ENCODE peak calls at places on chromosomes 5 and 9, in four cellular contexts. H is K562, M is GM12878, F is HepG2. S is an unnamed sample.

GRCh38 chr9:115373000-115373709 is 255.2 kb upstream of the TNC start:
- DNase-seq in M (peak; percentile 16), F (peak; percentile 35), H (no peak), S (no peak)

GRCh38 chr5:129135633-129136032 is 41.1 kb downstream of the ISOC1 start:
- DNase-seq in H (peak; percentile 53), M (no peak), F (peak; percentile 21), S (peak; percentile 15)

GRCh38 chr9:89149726-89150125 is 28.9 kb downstream of the SHC3 start:
- DNase-seq in F (no peak), H (no peak), M (no peak), S (no peak)

GRCh38 chr5:50975840-50976239 is 309.4 kb downstream of the PARP8 start:
- DNase-seq in M (no peak), H (no peak), F (no peak), S (no peak)

GRCh38 chr5:96113170-96113939 is 151.7 kb upstream of the ELL2 start:
- DNase-seq in M (no peak), H (no peak), F (no peak), S (no peak)

GRCh38 chr5:179229331-179229761 is 115.9 kb downstream of the ADAMTS2 start:
- DNase-seq in M (no peak), F (no peak), H (no peak), S (peak; percentile 7)

GRCh38 chr9:114344188-114344566 is 14.5 kb downstream of the ORM2 start:
- DNase-seq in H (no peak), F (no peak), M (no peak), S (no peak)

GRCh38 chr5:87405472-87406155 is 7.1 kb downstream of the CCNH start:
- DNase-seq in F (no peak), H (no peak), M (no peak), S (no peak)

GRCh38 chr5:140075371-140075770 is 32.3 kb upstream of the NRG2 start:
- DNase-seq in F (no peak), H (no peak), M (no peak), S (no peak)

GRCh38 chr9:106964329-106964728 is 101.4 kb downstream of the ZNF462 start:
- DNase-seq in H (no peak), F (no peak), M (peak; percentile 44), S (no peak)

GRCh38 chr5:157821822-157822622 is 36.9 kb downstream of the CLINT1 start:
- DNase-seq in H (no peak), M (no peak), F (peak; percentile 35), S (no peak)

GRCh38 chr9:71363286-71363961 is 242.0 kb upstream of the TRPM3 start:
- DNase-seq in M (no peak), H (no peak), F (no peak), S (no peak)

GRCh38 chr5:84494453-84494852 is 109.8 kb upstream of the EDIL3 start:
- DNase-seq in H (no peak), M (no peak), F (no peak), S (no peak)

GRCh38 chr9:69433968-69434367 is 109.0 kb downstream of the ENTREP1 start:
- DNase-seq in H (no peak), F (no peak), M (no peak), S (no peak)

GRCh38 chr5:73311291-73312110 is 137.1 kb downstream of the FOXD1 start:
- DNase-seq in H (no peak), F (no peak), M (no peak), S (peak; percentile 34)

GRCh38 chr9:72309366-72310133 is 55.5 kb downstream of the ZFAND5 start:
- DNase-seq in H (no peak), M (no peak), F (no peak), S (no peak)

GRCh38 chr9:80649001-80649420 is 1040.3 kb downstream of the TLE1 start:
- DNase-seq in H (no peak), F (no peak), M (no peak), S (no peak)

GRCh38 chr5:170651902-170652301 is 131.6 kb upstream of the GABRP start:
- DNase-seq in H (no peak), M (no peak), F (no peak), S (no peak)

GRCh38 chr9:100472725-100473261 is at the start of gene TMEFF1:
- DNase-seq in H (peak; percentile 75), M (no peak), F (peak; percentile 30), S (peak; percentile 87)

GRCh38 chr9:21580636-21581353 is 98.7 kb upstream of the IFNE start:
- DNase-seq in M (no peak), F (no peak), H (no peak), S (no peak)

GRCh38 chr9:80146466-80146865 is 574.7 kb downstream of the TLE4 start:
- DNase-seq in F (no peak), M (no peak), H (no peak), S (no peak)

GRCh38 chr5:10243660-10244240 is 5.9 kb downstream of the ATPSCKMT start:
- DNase-seq in F (no peak), M (no peak), H (no peak), S (no peak)

GRCh38 chr9:122810306-122810946 is 10.5 kb downstream of the OR1K1 start:
- DNase-seq in M (peak; percentile 43), F (peak; percentile 75), H (peak; percentile 87), S (peak; percentile 81)

GRCh38 chr9:121876212-121876611 is 216.9 kb downstream of the TTLL11 start:
- DNase-seq in M (no peak), H (no peak), F (no peak), S (no peak)

GRCh38 chr5:15524712-15525111 is 24.7 kb downstream of the FBXL7 start:
- DNase-seq in M (no peak), F (no peak), H (no peak), S (no peak)

GRCh38 chr5:72379936-72380335 is 59.8 kb downstream of the PTCD2 start:
- DNase-seq in F (no peak), H (no peak), M (no peak), S (no peak)

GRCh38 chr9:113588242-113588810 is 124.8 kb downstream of the RGS3 start:
- DNase-seq in H (no peak), M (no peak), F (no peak), S (no peak)

GRCh38 chr5:126503602-126504104 is 80.4 kb downstream of the GRAMD2B start:
- DNase-seq in M (no peak), H (no peak), F (no peak), S (no peak)

GRCh38 chr9:124045076-124045829 is 33.7 kb downstream of the LHX2 start:
- DNase-seq in H (peak; percentile 36), F (no peak), M (no peak), S (peak; percentile 39)

GRCh38 chr5:169942181-169942580 is 38.1 kb downstream of the INSYN2B start:
- DNase-seq in H (no peak), M (no peak), F (no peak), S (no peak)

GRCh38 chr5:88094403-88094802 is 174.2 kb downstream of the TMEM161B start:
- DNase-seq in H (no peak), F (no peak), M (no peak), S (no peak)

GRCh38 chr5:112594060-112594850 is 143.4 kb upstream of the APC start:
- DNase-seq in F (no peak), M (no peak), H (no peak), S (no peak)

GRCh38 chr9:134290603-134291451 is 35.4 kb upstream of the RXRA start:
- DNase-seq in F (no peak), H (no peak), M (no peak), S (no peak)

GRCh38 chr5:151740958-151741373 is 17.5 kb downstream of the ATOX1 start:
- DNase-seq in F (no peak), M (no peak), H (no peak), S (no peak)

GRCh38 chr5:151740336-151740942 is 18.0 kb downstream of the ATOX1 start:
- DNase-seq in M (no peak), F (peak; percentile 30), H (peak; percentile 78), S (peak; percentile 56)

GRCh38 chr5:151738125-151738848 is 20.1 kb downstream of the ATOX1 start:
- DNase-seq in M (no peak), F (no peak), H (no peak), S (no peak)

GRCh38 chr5:151739939-151740335 is 18.5 kb downstream of the ATOX1 start:
- DNase-seq in M (no peak), F (no peak), H (no peak), S (no peak)

GRCh38 chr5:151739395-151739794 is 19.0 kb downstream of the ATOX1 start:
- DNase-seq in H (no peak), F (no peak), M (no peak), S (peak; percentile 18)
- TF ChIP-seq NR2C2 in H (no peak), F (no peak), M (no peak), S (no peak)

DNA sequence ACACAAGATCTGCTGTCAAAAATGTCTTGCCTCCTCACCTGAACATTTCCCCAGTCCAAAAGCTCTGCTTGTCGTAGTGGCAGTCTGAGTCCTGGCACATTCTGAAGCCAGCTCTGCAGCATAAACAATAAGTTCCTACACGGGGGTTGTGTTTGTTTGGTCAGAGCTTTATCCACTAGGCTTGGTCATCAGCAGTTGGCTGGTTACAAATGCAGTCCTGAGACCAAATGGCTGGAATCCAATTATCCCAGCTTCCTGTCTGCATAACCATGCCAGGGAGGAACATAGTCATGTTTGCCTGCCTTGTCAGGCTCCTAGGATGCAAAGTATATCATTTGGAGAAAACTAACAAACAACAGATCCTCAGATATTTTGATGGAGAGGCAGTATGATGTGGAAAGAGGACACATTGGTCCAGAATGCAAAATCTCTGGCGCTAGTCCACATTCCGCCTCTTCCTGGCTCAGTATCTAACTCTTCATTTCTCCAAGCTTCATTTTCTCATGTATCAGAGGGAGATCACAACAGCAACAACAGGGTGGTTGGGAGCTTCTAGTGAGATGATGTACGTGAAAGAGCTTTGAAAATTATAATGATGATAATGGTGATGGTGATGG is 85.8 kb downstream of the FBXO38 start:
- DNase-seq in H (no peak), M (no peak), F (no peak), S (no peak)
- TF ChIP-seq NR2C2 in H (no peak), M (no peak), F (no peak), S (no peak)

GRCh38 chr5:141528401-141528984 is 39.6 kb downstream of the PCDHGC5 start:
- DNase-seq in M (no peak), H (no peak), F (no peak), S (no peak)
- TF ChIP-seq NR2C2 in M (no peak), H (no peak), F (no peak), S (no peak)

GRCh38 chr5:122864842-122865241 is 19.4 kb downstream of the SNX24 start:
- DNase-seq in H (no peak), F (no peak), M (no peak), S (no peak)
- TF ChIP-seq NR2C2 in H (no peak), F (no peak), M (no peak), S (no peak)

GRCh38 chr9:129126789-129127618 is 15.8 kb downstream of the PTPA start:
- DNase-seq in M (no peak), F (no peak), H (no peak), S (peak; percentile 43)

GRCh38 chr9:129122133-129122532 is 10.9 kb downstream of the PTPA start:
- DNase-seq in H (no peak), F (no peak), M (no peak), S (no peak)

GRCh38 chr9:129128689-129129088 is 17.5 kb downstream of the PTPA start:
- DNase-seq in F (no peak), M (no peak), H (no peak), S (no peak)

GRCh38 chr9:129124507-129125069 is 13.4 kb downstream of the PTPA start:
- DNase-seq in F (no peak), H (peak; percentile 51), M (no peak), S (no peak)

DNA sequence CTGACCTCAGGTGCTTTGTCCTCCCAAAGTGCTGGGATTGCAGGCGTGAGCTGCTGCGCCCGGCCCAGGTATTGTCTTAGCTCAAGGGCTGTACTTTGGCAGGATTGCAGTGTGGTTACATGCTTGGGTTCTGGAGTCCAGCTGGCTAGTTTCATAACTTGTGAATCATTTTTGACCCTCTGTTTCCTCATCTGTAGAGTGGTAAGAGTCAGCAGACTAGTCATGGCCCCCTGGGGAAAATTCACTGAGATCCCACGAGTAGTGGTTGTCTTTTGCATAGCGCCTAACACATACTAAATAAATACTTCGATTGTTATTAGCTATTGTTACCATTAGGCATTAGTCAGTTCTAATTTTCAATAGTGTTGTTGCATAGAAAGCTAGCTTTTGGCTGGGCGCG is 14.3 kb downstream of the PTPA start:
- DNase-seq in M (no peak), F (no peak), H (no peak), S (no peak)
- TF ChIP-seq NR2C2 in M (no peak), F (no peak), H (no peak), S (no peak)

S was measured in WTC11.